ENCODE peak calls at places on chromosomes 12 and 14, in four cellular contexts. U, P, D and F are unnamed samples.
A peak's percentile ranks its signal among the peaks of the same experiment; 100 is the strongest.

GRCh38 chr12:65779091-65779642 is 45.1 kb upstream of the HMGA2 start:
- DNase-seq in U (peak; percentile 43), P (no peak), D (no peak), F (peak; percentile 69)

GRCh38 chr12:65464930-65465329 is 186.4 kb downstream of the MSRB3 start:
- DNase-seq in U (peak; percentile 93), P (no peak), D (no peak), F (peak; percentile 93)

GRCh38 chr12:110782922-110783321 is 40.2 kb upstream of the PPP1CC start:
- DNase-seq in U (no peak), P (no peak), D (no peak), F (no peak)

GRCh38 chr14:36647417-36647826 is 14.2 kb upstream of the PAX9 start:
- DNase-seq in U (no peak), P (no peak), D (no peak), F (no peak)

GRCh38 chr12:104720346-104721064 is 237.6 kb downstream of the SLC41A2 start:
- DNase-seq in U (peak; percentile 86), P (no peak), D (no peak), F (no peak)

GRCh38 chr14:79629372-79629771 is 581.9 kb downstream of the DIO2 start:
- DNase-seq in U (no peak), P (no peak), D (no peak), F (no peak)

GRCh38 chr12:674272-674781 is 11.1 kb upstream of the NINJ2 start:
- DNase-seq in U (no peak), P (no peak), D (no peak), F (no peak)

GRCh38 chr12:90098132-90098779 is 389.6 kb upstream of the ATP2B1 start:
- DNase-seq in U (no peak), P (no peak), D (no peak), F (no peak)

GRCh38 chr14:54446201-54446693 is 5.1 kb upstream of the CNIH1 start:
- DNase-seq in U (no peak), P (peak; percentile 30), D (no peak), F (peak; percentile 72)

GRCh38 chr14:22420598-22421186 is 168.3 kb downstream of the DAD1 start:
- DNase-seq in U (no peak), P (no peak), D (no peak), F (peak; percentile 26)

GRCh38 chr12:54024127-54024526 is 4.1 kb upstream of the HOXC6 start:
- DNase-seq in U (no peak), P (no peak), D (no peak), F (no peak)

GRCh38 chr12:19031032-19031431 is 98.5 kb upstream of the PLEKHA5 start:
- DNase-seq in U (peak; percentile 85), P (no peak), D (no peak), F (peak; percentile 92)

GRCh38 chr12:96171905-96172304 is 22.3 kb upstream of the ELK3 start:
- DNase-seq in U (no peak), P (no peak), D (no peak), F (no peak)

GRCh38 chr12:28872654-28873268 is 276.3 kb upstream of the FAR2 start:
- DNase-seq in U (peak; percentile 71), P (no peak), D (peak; percentile 47), F (peak; percentile 77)

GRCh38 chr12:291153-291723 is 28.6 kb upstream of the SLC6A13 start:
- DNase-seq in U (no peak), P (no peak), D (no peak), F (peak; percentile 23)

GRCh38 chr12:8849785-8850184 is 27.4 kb downstream of the A2ML1 start:
- DNase-seq in U (no peak), P (no peak), D (no peak), F (no peak)

GRCh38 chr12:47397664-47398281 is 308.1 kb downstream of the RPAP3 start:
- DNase-seq in U (peak; percentile 72), P (peak; percentile 12), D (no peak), F (peak; percentile 77)

GRCh38 chr12:19139795-19140194 is 10.3 kb downstream of the PLEKHA5 start:
- DNase-seq in U (no peak), P (no peak), D (no peak), F (no peak)

GRCh38 chr14:103087343-103087835 is 3.4 kb downstream of the LBHD2 start:
- DNase-seq in U (no peak), P (no peak), D (no peak), F (no peak)

GRCh38 chr12:8822298-8822697 is at the start of gene A2ML1:
- DNase-seq in U (no peak), P (peak; percentile 63), D (no peak), F (no peak)

GRCh38 chr12:848519-849191 is 96.3 kb downstream of the WNK1 start:
- DNase-seq in U (peak; percentile 33), P (no peak), D (no peak), F (peak; percentile 73)

GRCh38 chr14:61545716-61546455 is 149.4 kb upstream of the HIF1A start:
- DNase-seq in U (no peak), P (no peak), D (no peak), F (no peak)

GRCh38 chr12:11542599-11542998 is 106.9 kb upstream of the ETV6 start:
- DNase-seq in U (no peak), P (no peak), D (no peak), F (no peak)

GRCh38 chr12:3236345-3237153 is 159.4 kb downstream of the TSPAN9 start:
- DNase-seq in U (peak; percentile 62), P (no peak), D (peak; percentile 72), F (peak; percentile 33)

GRCh38 chr12:109182041-109182839 is 65.9 kb downstream of the ACACB start:
- DNase-seq in U (peak; percentile 8), P (no peak), D (no peak), F (no peak)

GRCh38 chr12:104064842-104065441 is 611 bp downstream of the HCFC2 start:
- DNase-seq in U (peak; percentile 9), P (peak; percentile 12), D (no peak), F (no peak)

GRCh38 chr12:110993425-110993824 is 73.0 kb upstream of the MYL2 start:
- DNase-seq in U (no peak), P (no peak), D (no peak), F (no peak)

GRCh38 chr12:118103601-118104382 is at the start of gene VSIG10:
- DNase-seq in U (peak; percentile 65), P (peak; percentile 70), D (peak; percentile 76), F (peak; percentile 50)

GRCh38 chr12:59708059-59708458 is 112.2 kb downstream of the SLC16A7 start:
- DNase-seq in U (peak; percentile 68), P (no peak), D (no peak), F (peak; percentile 79)

GRCh38 chr12:51351913-51352532 is 5.5 kb upstream of the CELA1 start:
- DNase-seq in U (peak; percentile 65), P (no peak), D (peak; percentile 16), F (peak; percentile 72)

GRCh38 chr12:104133861-104134260 is 4.1 kb downstream of the NFYB start:
- DNase-seq in U (peak; percentile 14), P (no peak), D (no peak), F (no peak)

GRCh38 chr12:19191563-19191962 is 62.0 kb downstream of the PLEKHA5 start:
- DNase-seq in U (no peak), P (no peak), D (no peak), F (no peak)

GRCh38 chr12:69254046-69254445 is 14.7 kb downstream of the CPSF6 start:
- DNase-seq in U (peak; percentile 58), P (no peak), D (no peak), F (peak; percentile 65)

GRCh38 chr14:20332946-20333782 is at the start of gene CCNB1IP1:
- DNase-seq in U (peak; percentile 92), P (peak; percentile 77), D (peak; percentile 78), F (peak; percentile 91)

GRCh38 chr12:62976110-62976640 is 41.2 kb upstream of the PPM1H start:
- DNase-seq in U (no peak), P (no peak), D (no peak), F (no peak)

GRCh38 chr14:99633141-99633540 is 11.8 kb upstream of the HHIPL1 start:
- DNase-seq in U (no peak), P (no peak), D (no peak), F (no peak)
- H3K4me3 ChIP-seq in U (no peak overlapping the region), P (no peak overlapping the region), D (no peak overlapping the region), F (no peak overlapping the region)

GRCh38 chr14:44960646-44961045 is 1.1 kb downstream of the KLHL28 start:
- DNase-seq in U (no peak), P (no peak), D (no peak), F (peak; percentile 23)

GRCh38 chr14:44960146-44960545 is 1.6 kb downstream of the KLHL28 start:
- DNase-seq in U (peak; percentile 16), P (no peak), D (no peak), F (peak; percentile 22)

GRCh38 chr14:44962573-44963528 is 861 bp downstream of the TOGARAM1 start:
- DNase-seq in U (peak; percentile 58), P (peak; percentile 29), D (peak; percentile 39), F (peak; percentile 60)

GRCh38 chr14:44961730-44962572 is at the start of the genes KLHL28 and TOGARAM1:
- DNase-seq in U (peak; percentile 100), P (peak; percentile 99), D (peak; percentile 98), F (peak; percentile 100)

DNA sequence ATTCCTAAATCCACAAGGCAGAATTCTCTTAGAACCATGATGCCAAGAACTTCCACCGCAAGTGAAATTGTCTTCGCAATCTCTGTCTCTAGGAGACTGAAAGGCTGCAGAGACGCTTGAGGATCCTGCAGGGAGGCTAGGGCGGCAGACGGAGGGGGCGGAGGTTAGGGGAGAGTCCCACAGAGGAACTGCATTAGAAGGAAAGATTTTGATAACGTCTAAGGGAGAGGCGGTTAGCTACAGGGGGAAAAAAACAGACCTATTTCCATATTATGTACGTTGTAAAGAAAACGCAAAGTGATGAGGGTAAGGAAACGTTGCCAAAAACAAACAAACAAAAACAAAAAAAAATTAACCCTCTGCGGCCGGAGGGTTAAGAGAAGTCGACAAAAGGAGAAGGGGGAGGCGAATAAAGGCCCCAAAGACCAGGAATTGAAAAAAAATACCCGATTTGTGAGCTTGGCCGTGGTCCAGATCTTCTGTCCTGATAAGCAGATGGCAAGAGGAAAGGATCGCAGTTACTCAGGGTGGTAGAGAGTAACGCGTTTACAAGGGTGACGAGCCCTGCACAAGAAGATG is 507 bp downstream of the KLHL28 start:
- DNase-seq in U (peak; percentile 60), P (peak; percentile 46), D (peak; percentile 63), F (peak; percentile 66)
- TF ChIP-seq CTCF in U (no peak), P (no peak), D (no peak), F (no peak)

GRCh38 chr14:83706555-83706954 is 1823.4 kb upstream of the FLRT2 start:
- DNase-seq in U (peak; percentile 6), P (no peak), D (no peak), F (no peak)

GRCh38 chr14:83713736-83714135 is 1816.2 kb upstream of the FLRT2 start:
- DNase-seq in U (no peak), P (no peak), D (no peak), F (no peak)

GRCh38 chr14:83712730-83713129 is 1817.2 kb upstream of the FLRT2 start:
- DNase-seq in U (no peak), P (no peak), D (no peak), F (no peak)

GRCh38 chr14:83707056-83707455 is 1822.9 kb upstream of the FLRT2 start:
- DNase-seq in U (no peak), P (no peak), D (no peak), F (no peak)

GRCh38 chr14:83709116-83709515 is 1820.8 kb upstream of the FLRT2 start:
- DNase-seq in U (no peak), P (no peak), D (no peak), F (no peak)
- H3K4me3 ChIP-seq in U (no peak overlapping the region), P (no peak overlapping the region), D (no peak overlapping the region), F (no peak overlapping the region)

DNA sequence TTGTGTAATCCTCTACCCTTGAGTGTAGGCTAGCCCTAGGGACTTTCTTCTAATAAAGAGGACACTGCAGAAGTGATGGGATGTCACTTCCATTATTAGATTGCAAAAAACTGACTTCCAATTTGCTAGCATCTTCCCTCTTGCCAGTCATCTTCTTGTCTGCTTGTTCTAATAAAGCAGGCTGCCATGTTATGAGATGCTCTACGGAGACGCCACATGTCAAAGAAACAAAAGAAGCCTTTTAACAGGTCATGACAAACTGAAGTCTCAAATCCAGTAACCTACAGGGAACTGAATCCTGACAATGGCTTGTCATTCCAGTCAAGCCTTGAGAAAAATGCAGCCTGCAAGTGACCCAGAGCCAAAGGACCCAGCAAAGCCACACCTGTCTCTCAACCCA is 76.0 kb downstream of the CEP128 start:
- DNase-seq in U (no peak), P (no peak), D (no peak), F (no peak)
- TF ChIP-seq CTCF in U (no peak), P (no peak), D (no peak), F (no peak)